ENCODE peak calls at places on chromosome 11, in four cellular contexts. U is IMR-90, E is mesendoderm, X is H1. O is an unnamed sample.
A peak's percentile ranks its signal among the peaks of the same experiment; 100 is the strongest.

GRCh38 chr11:2547806-2548205 is 103.0 kb downstream of the KCNQ1 start:
- DNase-seq in U (no peak), E (no peak), X (no peak), O (no peak)

GRCh38 chr11:26849009-26849408 is 127.1 kb upstream of the SLC5A12 start:
- DNase-seq in U (no peak), E (no peak), X (no peak), O (no peak)

GRCh38 chr11:3906166-3906565 is 50.7 kb downstream of the STIM1 start:
- DNase-seq in U (no peak), E (no peak), X (no peak), O (no peak)

GRCh38 chr11:71339178-71339881 is 87.0 kb upstream of the SHANK2 start:
- DNase-seq in U (no peak), E (no peak), X (no peak), O (no peak)

GRCh38 chr11:32006799-32007388 is 84.0 kb upstream of the RCN1 start:
- DNase-seq in U (peak; percentile 51), E (peak; percentile 63), X (no peak), O (peak; percentile 44)

GRCh38 chr11:83480251-83480650 is 194.1 kb upstream of the CCDC90B start:
- DNase-seq in U (no peak), E (peak; percentile 50), X (no peak), O (no peak)

GRCh38 chr11:4038973-4039372 is 55.6 kb upstream of the RRM1 start:
- DNase-seq in U (peak; percentile 71), E (no peak), X (no peak), O (no peak)

GRCh38 chr11:62449451-62449851 is 30.6 kb downstream of the SCGB1A1 start:
- DNase-seq in U (no peak), E (no peak), X (no peak), O (no peak)

GRCh38 chr11:92886243-92886905 is 83.1 kb upstream of the MTNR1B start:
- DNase-seq in U (peak; percentile 61), E (peak; percentile 75), X (peak; percentile 62), O (no peak)

GRCh38 chr11:134508219-134508990 is 96.4 kb upstream of the B3GAT1 start:
- DNase-seq in U (no peak), E (no peak), X (no peak), O (no peak)

GRCh38 chr11:77093056-77093891 is 9.4 kb upstream of the OMP start:
- DNase-seq in U (no peak), E (no peak), X (no peak), O (no peak)

GRCh38 chr11:128294685-128295079 is 292.7 kb downstream of the ETS1 start:
- DNase-seq in U (peak; percentile 63), E (no peak), X (no peak), O (no peak)

GRCh38 chr11:96367357-96367756 is 22.4 kb downstream of the CCDC82 start:
- DNase-seq in U (no peak), E (no peak), X (no peak), O (no peak)

GRCh38 chr11:111064118-111064517 is 181.4 kb upstream of the POU2AF2 start:
- DNase-seq in U (peak; percentile 92), E (no peak), X (no peak), O (no peak)

GRCh38 chr11:36235750-36236149 is 53.5 kb downstream of the COMMD9 start:
- DNase-seq in U (peak; percentile 36), E (peak; percentile 11), X (no peak), O (no peak)

GRCh38 chr11:74319139-74319538 is 7.7 kb upstream of the P4HA3 start:
- DNase-seq in U (peak; percentile 93), E (no peak), X (no peak), O (no peak)

GRCh38 chr11:18791175-18792065 is at the start of gene PTPN5:
- DNase-seq in U (no peak), E (peak; percentile 28), X (peak; percentile 77), O (peak; percentile 66)

GRCh38 chr11:15818132-15818842 is 538.1 kb downstream of the SOX6 start:
- DNase-seq in U (no peak), E (no peak), X (no peak), O (no peak)

GRCh38 chr11:62923634-62924411 is 2.7 kb upstream of the CHRM1 start:
- DNase-seq in U (no peak), E (peak; percentile 36), X (peak; percentile 71), O (no peak)

GRCh38 chr11:112541140-112541901 is 280.7 kb upstream of the PLET1 start:
- DNase-seq in U (no peak), E (peak; percentile 51), X (no peak), O (no peak)

GRCh38 chr11:56705784-56706396 is 7.0 kb downstream of the OR9G1 start:
- DNase-seq in U (no peak), E (no peak), X (no peak), O (no peak)

GRCh38 chr11:118142081-118142480 is 10.5 kb downstream of the SCN4B start:
- DNase-seq in U (no peak), E (peak; percentile 60), X (no peak), O (no peak)

GRCh38 chr11:88603499-88603898 is 266.0 kb upstream of the CTSC start:
- DNase-seq in U (peak; percentile 13), E (no peak), X (no peak), O (no peak)

GRCh38 chr11:88604255-88604654 is 266.7 kb upstream of the CTSC start:
- DNase-seq in U (peak; percentile 69), E (no peak), X (no peak), O (no peak)
- H3K56ac ChIP-seq in U (no peak overlapping the region), E (no peak overlapping the region), X (no peak overlapping the region), O (no peak overlapping the region)

GRCh38 chr11:125625594-125626380 is 824 bp downstream of the CHEK1 start:
- DNase-seq in U (peak; percentile 85), E (peak; percentile 99), X (peak; percentile 96), O (peak; percentile 94)
- H3K4ac ChIP-seq in U (peak overlapping the region; percentile 98), E (peak overlapping the region; percentile 22), X (no peak overlapping the region), O (no peak overlapping the region)

GRCh38 chr11:46290598-46291309 is 13.3 kb downstream of the CREB3L1 start:
- DNase-seq in U (peak; percentile 98), E (peak; percentile 94), X (peak; percentile 84), O (peak; percentile 93)

GRCh38 chr11:46293066-46293465 is 15.6 kb downstream of the CREB3L1 start:
- DNase-seq in U (no peak), E (no peak), X (no peak), O (no peak)

GRCh38 chr11:46291441-46292143 is 14.1 kb downstream of the CREB3L1 start:
- DNase-seq in U (peak; percentile 86), E (no peak), X (no peak), O (no peak)

GRCh38 chr11:46288451-46288850 is 11.0 kb downstream of the CREB3L1 start:
- DNase-seq in U (no peak), E (no peak), X (no peak), O (no peak)

DNA sequence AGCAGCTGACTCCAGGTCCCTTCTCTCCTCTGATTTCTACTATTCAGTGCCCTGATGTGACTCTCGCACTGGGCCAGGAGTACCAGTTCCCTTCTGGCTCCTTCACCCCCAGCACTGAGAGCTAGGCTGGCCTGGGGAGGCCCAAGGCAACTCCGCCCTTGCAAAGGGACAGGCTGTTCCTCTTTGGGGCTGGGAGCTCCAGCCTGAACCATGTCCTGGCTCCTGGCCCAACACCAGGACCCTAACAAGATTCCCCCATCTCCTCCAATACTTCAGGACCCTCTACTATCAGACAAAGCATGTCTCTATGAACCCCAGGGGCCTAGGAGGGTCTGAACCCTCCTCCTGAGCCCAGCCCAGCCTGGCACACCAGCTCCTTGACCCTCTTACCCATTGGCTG is 12.6 kb downstream of the CREB3L1 start:
- DNase-seq in U (no peak), E (no peak), X (no peak), O (no peak)
- H3K4me1 ChIP-seq in U (peaks cover 53% of the 10 kb centered on the region), E (peaks cover 13% of the 10 kb centered on the region), X (peaks cover 28% of the 10 kb centered on the region), O (peaks cover 17% of the 10 kb centered on the region)

GRCh38 chr11:125901872-125902271 is 1.1 kb downstream of the PUS3 start:
- DNase-seq in U (no peak), E (no peak), X (no peak), O (no peak)
- H3K56ac ChIP-seq in U (no peak overlapping the region), E (no peak overlapping the region), X (no peak overlapping the region), O (no peak overlapping the region)

DNA sequence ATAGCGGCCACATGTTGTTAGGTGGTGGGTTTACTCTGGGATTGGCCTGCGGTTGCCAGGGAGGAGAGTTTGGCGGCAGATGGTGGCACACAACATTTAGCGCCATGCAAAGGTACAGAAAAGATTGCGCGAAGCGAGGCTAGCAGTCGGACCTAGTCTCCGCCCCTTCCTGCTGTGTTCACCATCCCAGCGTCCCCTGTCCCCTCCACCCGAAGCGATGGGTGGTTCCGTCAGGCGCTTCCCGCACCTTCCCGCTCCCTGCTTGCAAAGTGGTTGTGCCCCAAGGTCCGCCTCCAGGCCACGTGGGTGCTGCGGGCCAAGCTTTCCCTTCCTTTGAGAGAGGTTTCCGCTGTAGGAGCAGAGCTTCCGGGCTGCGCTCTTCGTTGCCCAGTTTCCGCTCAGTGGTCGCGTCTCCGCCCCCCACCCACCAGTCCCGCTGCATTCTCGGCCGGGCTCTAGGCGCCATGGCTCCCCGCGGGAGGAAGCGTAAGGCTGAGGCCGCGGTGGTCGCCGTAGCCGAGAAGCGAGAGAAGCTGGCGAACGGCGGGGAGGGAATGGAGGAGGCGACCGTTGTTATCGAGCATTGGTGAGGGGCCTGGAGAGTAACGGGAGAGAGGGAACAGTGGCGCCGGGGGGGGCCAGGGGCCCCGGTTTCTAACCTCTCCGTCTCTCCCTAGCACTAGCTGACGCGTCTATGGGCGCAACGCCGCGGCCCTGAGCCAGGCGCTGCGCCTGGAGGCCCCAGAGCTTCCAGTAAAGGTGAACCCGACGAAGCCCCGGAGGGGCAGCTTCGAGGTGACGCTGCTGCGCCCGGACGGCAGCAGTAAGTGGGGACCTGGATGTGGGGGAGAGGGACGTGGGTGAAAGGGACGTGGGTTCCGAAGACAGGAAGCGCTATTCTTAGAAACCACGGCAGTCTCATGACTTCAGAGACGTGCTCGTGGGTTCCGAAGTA is at the start of gene SELENOH:
- DNase-seq in U (peak; percentile 98), E (peak; percentile 99), X (peak; percentile 95), O (peak; percentile 99)
- H3K4ac ChIP-seq in U (peak within 1 kb of the TSS; percentile 92), E (peak within 1 kb of the TSS; percentile 56), X (peak within 1 kb of the TSS; percentile 71), O (no peak within 1 kb of the TSS)

DNA sequence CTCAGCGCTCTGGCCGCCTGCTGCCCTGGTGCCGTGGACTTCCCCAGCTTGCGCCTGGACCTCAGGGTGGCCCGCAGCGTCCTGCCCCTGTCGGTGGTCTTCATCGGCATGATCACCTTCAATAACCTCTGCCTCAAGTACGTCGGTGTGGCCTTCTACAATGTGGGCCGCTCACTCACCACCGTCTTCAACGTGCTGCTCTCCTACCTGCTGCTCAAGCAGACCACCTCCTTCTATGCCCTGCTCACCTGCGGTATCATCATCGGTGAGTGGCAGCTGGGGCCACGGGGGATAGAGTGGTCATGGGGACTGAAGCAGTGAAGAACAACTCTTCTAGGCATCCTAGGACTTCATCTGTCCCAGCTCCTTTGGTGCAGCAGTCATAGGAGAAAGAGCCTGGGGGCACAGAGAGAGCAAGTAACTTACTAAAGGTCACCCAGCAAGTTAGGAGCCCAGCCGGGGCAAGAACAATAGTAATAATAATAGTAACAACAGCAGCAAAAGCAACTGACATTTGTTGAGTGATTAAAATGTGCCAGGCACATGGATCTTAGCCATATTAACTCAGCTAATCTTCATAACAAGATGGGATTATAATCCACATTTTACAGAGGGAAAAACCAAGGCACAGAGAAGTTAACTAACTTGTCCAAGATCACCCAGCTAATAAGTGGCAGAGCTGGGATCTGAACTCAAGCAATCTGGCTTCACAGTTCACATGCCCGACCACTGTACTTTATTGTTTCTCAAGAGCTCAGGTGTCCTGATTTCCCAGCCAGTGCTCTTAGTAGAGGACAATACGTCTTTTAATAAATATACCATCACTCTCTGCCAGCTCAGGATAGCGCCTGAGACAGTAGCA is 1.4 kb downstream of the SLC35C1 start:
- DNase-seq in U (no peak), E (no peak), X (no peak), O (no peak)
- H3K4me1 ChIP-seq in U (peaks cover 20% of the 10 kb centered on the region), E (peaks cover 4% of the 10 kb centered on the region), X (no peaks in the 10 kb centered on the region), O (no peaks in the 10 kb centered on the region)